ENCODE peak calls at places on chromosomes 4 and X, in eight cellular contexts. One of them, this sample, is unnamed.
A peak's percentile ranks its signal among the peaks of the same experiment; 100 is the strongest.

GRCh38 chr4:337932-338758 is 531 bp downstream of the ZNF141 start:
- DNase-seq in breast epithelium: peak; percentile 27
- DNase-seq in upper lobe of left lung: peak; percentile 38
- DNase-seq in stomach: peak; percentile 40
- DNase-seq in HepG2: no peak
- DNase-seq in Panc1: no peak
- DNase-seq in HCT116: no peak
- DNase-seq in K562: no peak
- DNase-seq in this sample: no peak

GRCh38 chrX:66016905-66017658 is 22.8 kb downstream of the VSIG4 start:
- DNase-seq in breast epithelium: no peak
- DNase-seq in Panc1: no peak
- DNase-seq in HepG2: no peak
- DNase-seq in stomach: no peak
- DNase-seq in K562: peak; percentile 67
- DNase-seq in upper lobe of left lung: no peak
- DNase-seq in HCT116: no peak
- DNase-seq in this sample: no peak

GRCh38 chr4:182083681-182084410 is 159.4 kb upstream of the TENM3 start:
- DNase-seq in stomach: no peak
- DNase-seq in HCT116: no peak
- DNase-seq in Panc1: no peak
- DNase-seq in upper lobe of left lung: no peak
- DNase-seq in K562: no peak
- DNase-seq in HepG2: no peak
- DNase-seq in breast epithelium: no peak
- DNase-seq in this sample: no peak

GRCh38 chr4:71126719-71127118 is 133.3 kb downstream of the DCK start:
- DNase-seq in HepG2: peak; percentile 38
- DNase-seq in K562: no peak
- DNase-seq in upper lobe of left lung: no peak
- DNase-seq in breast epithelium: no peak
- DNase-seq in Panc1: no peak
- DNase-seq in HCT116: peak; percentile 8
- DNase-seq in stomach: no peak
- DNase-seq in this sample: peak; percentile 27

GRCh38 chr4:113446019-113446418 is 315.5 kb downstream of the CAMK2D start:
- DNase-seq in Panc1: no peak
- DNase-seq in upper lobe of left lung: no peak
- DNase-seq in stomach: no peak
- DNase-seq in HCT116: peak; percentile 98
- DNase-seq in K562: no peak
- DNase-seq in breast epithelium: no peak
- DNase-seq in HepG2: peak; percentile 24
- DNase-seq in this sample: no peak

GRCh38 chr4:5996641-5997040 is 21.6 kb downstream of the C4orf50 start:
- DNase-seq in upper lobe of left lung: no peak
- DNase-seq in HCT116: no peak
- DNase-seq in HepG2: no peak
- DNase-seq in breast epithelium: no peak
- DNase-seq in K562: no peak
- DNase-seq in Panc1: no peak
- DNase-seq in stomach: no peak
- DNase-seq in this sample: no peak

GRCh38 chr4:188372051-188372450 is 232.8 kb downstream of the TRIML1 start:
- DNase-seq in Panc1: no peak
- DNase-seq in breast epithelium: no peak
- DNase-seq in stomach: no peak
- DNase-seq in K562: no peak
- DNase-seq in HCT116: peak; percentile 13
- DNase-seq in upper lobe of left lung: no peak
- DNase-seq in HepG2: no peak
- DNase-seq in this sample: no peak

GRCh38 chrX:107566603-107567262 is 61.6 kb upstream of the PRPS1 start:
- DNase-seq in stomach: no peak
- DNase-seq in K562: no peak
- DNase-seq in HCT116: no peak
- DNase-seq in breast epithelium: no peak
- DNase-seq in Panc1: no peak
- DNase-seq in HepG2: no peak
- DNase-seq in upper lobe of left lung: no peak
- DNase-seq in this sample: no peak

GRCh38 chrX:46333550-46333949 is 211.7 kb downstream of the ZNF674 start:
- DNase-seq in stomach: no peak
- DNase-seq in breast epithelium: no peak
- DNase-seq in Panc1: no peak
- DNase-seq in upper lobe of left lung: no peak
- DNase-seq in HepG2: no peak
- DNase-seq in K562: no peak
- DNase-seq in HCT116: no peak
- DNase-seq in this sample: peak; percentile 15

GRCh38 chr4:41428941-41429669 is 108.9 kb upstream of the LIMCH1 start:
- DNase-seq in Panc1: no peak
- DNase-seq in stomach: no peak
- DNase-seq in upper lobe of left lung: peak; percentile 70
- DNase-seq in breast epithelium: no peak
- DNase-seq in K562: no peak
- DNase-seq in HCT116: no peak
- DNase-seq in HepG2: no peak
- DNase-seq in this sample: no peak

DNA sequence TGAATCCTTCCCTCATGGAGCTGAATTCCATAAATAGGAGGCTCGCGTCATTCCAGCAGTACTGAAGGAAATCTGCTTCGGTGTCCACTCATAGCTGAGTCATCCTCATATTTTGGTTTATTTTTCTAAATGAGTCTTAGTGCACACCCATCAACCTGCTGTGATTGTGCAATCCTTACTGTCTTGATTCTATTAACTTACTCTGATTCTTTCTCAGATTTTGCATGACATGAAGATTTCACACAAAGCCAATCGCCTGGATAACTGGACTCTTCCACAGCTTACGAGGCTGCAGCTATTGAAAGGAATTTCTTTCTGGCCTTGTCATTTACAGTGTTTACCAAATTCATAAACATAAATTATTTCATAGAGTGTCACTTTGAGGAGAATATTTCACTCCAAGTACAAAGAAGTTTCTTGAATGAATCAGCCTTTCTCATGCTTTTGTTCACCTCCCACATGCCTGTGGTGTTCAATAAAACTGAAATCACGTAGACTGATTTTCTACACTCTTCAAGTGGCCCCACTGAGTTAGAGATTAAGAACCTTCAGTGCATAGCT is 207.6 kb upstream of the SLITRK2 start:
- DNase-seq in HCT116: no peak
- DNase-seq in HepG2: no peak
- DNase-seq in Panc1: peak; percentile 59
- DNase-seq in K562: no peak
- DNase-seq in stomach: no peak
- DNase-seq in upper lobe of left lung: no peak
- DNase-seq in breast epithelium: no peak
- DNase-seq in this sample: no peak
- H3K9me3 ChIP-seq in HCT116: no peaks in the 10 kb centered on the region
- H3K9me3 ChIP-seq in HepG2: peaks cover 69% of the 10 kb centered on the region
- H3K9me3 ChIP-seq in Panc1: no peaks in the 10 kb centered on the region
- H3K9me3 ChIP-seq in K562: no peaks in the 10 kb centered on the region
- H3K9me3 ChIP-seq in stomach: no peaks in the 10 kb centered on the region
- H3K9me3 ChIP-seq in upper lobe of left lung: no peaks in the 10 kb centered on the region
- H3K9me3 ChIP-seq in breast epithelium: no peaks in the 10 kb centered on the region
- H3K9me3 ChIP-seq in this sample: no peaks in the 10 kb centered on the region

GRCh38 chr4:186725422-186726149 is 1.9 kb upstream of the FAT1 start:
- DNase-seq in K562: peak; percentile 82
- DNase-seq in breast epithelium: peak; percentile 70
- DNase-seq in HCT116: peak; percentile 64
- DNase-seq in Panc1: peak; percentile 39
- DNase-seq in upper lobe of left lung: peak; percentile 80
- DNase-seq in stomach: peak; percentile 81
- DNase-seq in HepG2: peak; percentile 68
- DNase-seq in this sample: peak; percentile 87
- TF ChIP-seq POLR2AphosphoS5 in K562: no peak
- TF ChIP-seq POLR2AphosphoS5 in breast epithelium: no peak
- TF ChIP-seq POLR2AphosphoS5 in HCT116: peak; percentile 58
- TF ChIP-seq POLR2AphosphoS5 in Panc1: peak; percentile 29
- TF ChIP-seq POLR2AphosphoS5 in upper lobe of left lung: no peak
- TF ChIP-seq POLR2AphosphoS5 in stomach: no peak
- TF ChIP-seq POLR2AphosphoS5 in HepG2: no peak
- TF ChIP-seq POLR2AphosphoS5 in this sample: peak; percentile 23

GRCh38 chrX:11422529-11422857 is 129.3 kb downstream of the AMELX start:
- DNase-seq in HepG2: no peak
- DNase-seq in upper lobe of left lung: no peak
- DNase-seq in K562: no peak
- DNase-seq in HCT116: no peak
- DNase-seq in stomach: no peak
- DNase-seq in Panc1: no peak
- DNase-seq in breast epithelium: no peak
- DNase-seq in this sample: no peak
- H3K27ac ChIP-seq in HepG2: no peak overlapping the region
- H3K27ac ChIP-seq in upper lobe of left lung: peak overlapping the region; percentile 15
- H3K27ac ChIP-seq in K562: peak overlapping the region; percentile 92
- H3K27ac ChIP-seq in HCT116: no peak overlapping the region
- H3K27ac ChIP-seq in stomach: peak overlapping the region; percentile 35
- H3K27ac ChIP-seq in Panc1: no peak overlapping the region
- H3K27ac ChIP-seq in breast epithelium: no peak overlapping the region
- H3K27ac ChIP-seq in this sample: peak overlapping the region; percentile 27

DNA sequence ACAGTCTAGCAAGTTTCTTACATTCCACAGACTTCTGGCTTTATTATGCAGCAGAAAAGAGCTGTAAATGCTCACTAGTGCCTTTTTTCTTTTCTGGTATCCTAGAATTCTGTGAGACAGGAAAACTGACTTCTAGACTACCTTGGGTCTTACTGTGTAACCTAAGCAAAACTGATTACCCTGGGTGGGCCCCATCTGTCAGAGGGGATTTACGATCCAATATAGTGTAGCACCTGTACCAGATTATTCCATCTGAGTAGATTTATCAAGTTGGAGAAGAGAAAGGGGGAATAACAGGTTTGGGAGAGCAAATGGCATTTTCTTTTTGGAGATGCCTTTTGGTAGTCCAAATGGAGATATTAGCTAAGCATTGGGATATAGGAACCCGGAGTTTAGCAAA is 46.7 kb downstream of the FSTL5 start:
- DNase-seq in HepG2: no peak
- DNase-seq in K562: no peak
- DNase-seq in Panc1: no peak
- DNase-seq in HCT116: no peak
- DNase-seq in upper lobe of left lung: no peak
- DNase-seq in breast epithelium: no peak
- DNase-seq in stomach: no peak
- DNase-seq in this sample: no peak
- H3K9me3 ChIP-seq in HepG2: no peaks in the 10 kb centered on the region
- H3K9me3 ChIP-seq in K562: no peaks in the 10 kb centered on the region
- H3K9me3 ChIP-seq in Panc1: no peaks in the 10 kb centered on the region
- H3K9me3 ChIP-seq in HCT116: no peaks in the 10 kb centered on the region
- H3K9me3 ChIP-seq in upper lobe of left lung: no peaks in the 10 kb centered on the region
- H3K9me3 ChIP-seq in breast epithelium: no peaks in the 10 kb centered on the region
- H3K9me3 ChIP-seq in stomach: no peaks in the 10 kb centered on the region
- H3K9me3 ChIP-seq in this sample: no peaks in the 10 kb centered on the region